ENCODE peak calls at places on chromosomes 7 and 10, in four cellular contexts. G, Y, K and S are unnamed samples.

GRCh38 chr10:1378473-1378872 is 322.3 kb downstream of the WDR37 start:
- DNase-seq in Y (no peak), G (no peak), K (no peak), S (no peak)

GRCh38 chr7:77797734-77798393 is 370 bp downstream of the TMEM60 start:
- DNase-seq in K (peak; percentile 7), Y (no peak), G (peak; percentile 34), S (peak; percentile 89)

GRCh38 chr7:81447351-81447952 is 322.4 kb downstream of the HGF start:
- DNase-seq in K (peak; percentile 61), G (peak; percentile 70), Y (peak; percentile 75), S (no peak)

GRCh38 chr7:137094-137861 is 55.1 kb upstream of the FAM20C start:
- DNase-seq in Y (no peak), G (no peak), K (no peak), S (no peak)

GRCh38 chr10:31765546-31765945 is 163.1 kb downstream of the ARHGAP12 start:
- DNase-seq in K (no peak), Y (no peak), G (no peak), S (no peak)

GRCh38 chr10:124994573-124995473 is 52.9 kb downstream of the ZRANB1 start:
- DNase-seq in Y (no peak), K (no peak), G (no peak), S (peak; percentile 71)

GRCh38 chr7:127885843-127886242 is 145.4 kb downstream of the LRRC4 start:
- DNase-seq in Y (no peak), G (peak; percentile 78), K (peak; percentile 70), S (no peak)

GRCh38 chr7:39073432-39073831 is 95.7 kb downstream of the POU6F2 start:
- DNase-seq in K (no peak), G (no peak), Y (no peak), S (peak; percentile 59)

GRCh38 chr10:92699518-92700272 is 9.9 kb downstream of the HHEX start:
- DNase-seq in Y (no peak), K (peak; percentile 14), G (peak; percentile 42), S (no peak)

GRCh38 chr10:47165168-47165710 is 134.8 kb upstream of the GDF10 start:
- DNase-seq in Y (no peak), K (no peak), G (no peak), S (no peak)

GRCh38 chr7:2807846-2808772 is 36.0 kb downstream of the GNA12 start:
- DNase-seq in K (no peak), Y (no peak), G (peak; percentile 68), S (no peak)

GRCh38 chr7:84337386-84337785 is 142.8 kb upstream of the SEMA3A start:
- DNase-seq in Y (no peak), K (peak; percentile 64), G (peak; percentile 77), S (no peak)

GRCh38 chr7:132164558-132165130 is 411.6 kb downstream of the PLXNA4 start:
- DNase-seq in G (no peak), K (no peak), Y (no peak), S (no peak)

GRCh38 chr7:11193888-11194287 is 220.2 kb downstream of the PHF14 start:
- DNase-seq in K (no peak), Y (no peak), G (no peak), S (no peak)

GRCh38 chr7:98795741-98796493 is 73.9 kb downstream of the TMEM130 start:
- DNase-seq in Y (no peak), K (no peak), G (no peak), S (no peak)

GRCh38 chr10:12847361-12847975 is 154.0 kb downstream of the CCDC3 start:
- DNase-seq in Y (no peak), K (no peak), G (no peak), S (no peak)

GRCh38 chr10:11162828-11163599 is 145.3 kb downstream of the CELF2 start:
- DNase-seq in Y (no peak), G (no peak), K (no peak), S (no peak)

GRCh38 chr10:95329296-95329695 is 38.5 kb upstream of the PDLIM1 start:
- DNase-seq in K (no peak), Y (no peak), G (peak; percentile 24), S (no peak)

GRCh38 chr7:8295638-8296361 is 33.8 kb upstream of the ICA1 start:
- DNase-seq in Y (peak; percentile 81), G (peak; percentile 74), K (peak; percentile 67), S (no peak)

GRCh38 chr7:118217068-118217715 is 7.3 kb upstream of the ANKRD7 start:
- DNase-seq in K (no peak), Y (no peak), G (no peak), S (no peak)

GRCh38 chr7:118218413-118219156 is 5.9 kb upstream of the ANKRD7 start:
- DNase-seq in G (no peak), K (no peak), Y (no peak), S (no peak)

GRCh38 chr7:118214833-118215182 is 9.7 kb upstream of the ANKRD7 start:
- DNase-seq in K (no peak), G (no peak), Y (no peak), S (no peak)

GRCh38 chr7:118219157-118219512 is 5.4 kb upstream of the ANKRD7 start:
- DNase-seq in Y (no peak), K (no peak), G (no peak), S (no peak)

GRCh38 chr7:118214051-118214832 is 10.3 kb upstream of the ANKRD7 start:
- DNase-seq in Y (peak; percentile 13), K (peak; percentile 70), G (peak; percentile 70), S (peak; percentile 85)
- H3K4me3 ChIP-seq in Y (peak overlapping the region; percentile 67), K (peak overlapping the region; percentile 73), G (peak overlapping the region; percentile 65), S (peak overlapping the region; percentile 85)

GRCh38 chr7:130276796-130277762 is 10.4 kb downstream of the CPA2 start:
- DNase-seq in Y (no peak), G (peak; percentile 78), K (no peak), S (no peak)

GRCh38 chr7:130278892-130279690 is 12.4 kb downstream of the CPA2 start:
- DNase-seq in G (peak; percentile 94), Y (no peak), K (peak; percentile 81), S (no peak)

GRCh38 chr7:130274983-130275649 is 8.5 kb downstream of the CPA2 start:
- DNase-seq in K (no peak), Y (no peak), G (no peak), S (no peak)

GRCh38 chr7:130275826-130276291 is 9.2 kb downstream of the CPA2 start:
- DNase-seq in Y (no peak), K (no peak), G (no peak), S (no peak)

GRCh38 chr7:130277763-130278643 is 11.3 kb downstream of the CPA2 start:
- DNase-seq in Y (no peak), K (peak; percentile 59), G (peak; percentile 69), S (no peak)
- TF ChIP-seq CTCF in Y (peak; percentile 63), K (peak; percentile 75), G (peak; percentile 57), S (peak; percentile 69)

GRCh38 chr10:73906524-73907447 is 4.1 kb upstream of the PLAU start:
- DNase-seq in Y (no peak), G (peak; percentile 100), K (peak; percentile 94), S (peak; percentile 93)
- H3K27ac ChIP-seq in Y (peak overlapping the region; percentile 97), G (peak overlapping the region; percentile 81), K (peak overlapping the region; percentile 89), S (peak overlapping the region; percentile 70)

GRCh38 chr7:117270371-117270770 is 52.5 kb downstream of the WNT2 start:
- DNase-seq in Y (no peak), G (peak; percentile 74), K (peak; percentile 48), S (no peak)
- H3K4me3 ChIP-seq in Y (no peak overlapping the region), G (no peak overlapping the region), K (no peak overlapping the region), S (no peak overlapping the region)